ENCODE peak calls at places on chromosomes 16 and 17, in five cellular contexts. T is ascending aorta, X is Peyer's patch, V is fibroblast of lung, K is gastrocnemius medialis. E is an unnamed sample.

GRCh38 chr16:83995756-83996155 is 27.7 kb downstream of the NECAB2 start:
- DNase-seq in T (no peak), X (no peak), V (peak; percentile 8), K (no peak), E (peak; percentile 92)

GRCh38 chr17:62720126-62720850 is 87.8 kb downstream of the MARCHF10 start:
- DNase-seq in T (no peak), X (no peak), V (no peak), K (no peak), E (no peak)

GRCh38 chr17:1559743-1560581 is 2.6 kb downstream of the PITPNA start:
- DNase-seq in T (no peak), X (peak; percentile 79), V (no peak), K (no peak), E (no peak)

GRCh38 chr17:50114849-50115357 is 15.1 kb downstream of the SAMD14 start:
- DNase-seq in T (no peak), X (no peak), V (peak; percentile 77), K (no peak), E (peak; percentile 87)

GRCh38 chr17:68707032-68707431 is 105.9 kb upstream of the FAM20A start:
- DNase-seq in T (no peak), X (no peak), V (no peak), K (no peak), E (peak; percentile 31)

GRCh38 chr16:57611184-57611583 is 17.2 kb upstream of the ADGRG1 start:
- DNase-seq in T (no peak), X (no peak), V (peak; percentile 62), K (no peak), E (no peak)

GRCh38 chr17:81811705-81812570 is 8.0 kb downstream of the GCGR start:
- DNase-seq in T (no peak), X (no peak), V (no peak), K (no peak), E (no peak)

GRCh38 chr17:66966529-66967418 is 2.3 kb downstream of the CACNG4 start:
- DNase-seq in T (no peak), X (no peak), V (no peak), K (no peak), E (no peak)

GRCh38 chr17:58262149-58262548 is 18.6 kb downstream of the MPO start:
- DNase-seq in T (no peak), X (no peak), V (no peak), K (no peak), E (no peak)

GRCh38 chr16:53098526-53099317 is 43.9 kb downstream of the CHD9 start:
- DNase-seq in T (peak; percentile 71), X (peak; percentile 75), V (peak; percentile 98), K (peak; percentile 86), E (peak; percentile 96)

GRCh38 chr16:3175157-3176153 is 12.5 kb upstream of the OR1F1 start:
- DNase-seq in T (no peak), X (no peak), V (no peak), K (no peak), E (peak; percentile 54)

GRCh38 chr16:48098472-48098871 is 57.3 kb downstream of the ABCC12 start:
- DNase-seq in T (no peak), X (no peak), V (no peak), K (no peak), E (no peak)

GRCh38 chr16:85420501-85421337 is 192.4 kb upstream of the GSE1 start:
- DNase-seq in T (no peak), X (peak; percentile 85), V (peak; percentile 38), K (no peak), E (peak; percentile 51)

GRCh38 chr16:71569621-71570020 is 7.3 kb downstream of the TAT start:
- DNase-seq in T (no peak), X (peak; percentile 80), V (no peak), K (no peak), E (no peak)

GRCh38 chr17:45316271-45317112 is at the start of gene MAP3K14:
- DNase-seq in T (no peak), X (no peak), V (peak; percentile 74), K (peak; percentile 63), E (peak; percentile 74)

GRCh38 chr17:72465191-72466024 is 344.6 kb downstream of the SOX9 start:
- DNase-seq in T (no peak), X (peak; percentile 87), V (peak; percentile 88), K (no peak), E (peak; percentile 81)

GRCh38 chr17:31321971-31322370 is 549 bp upstream of the EVI2A start:
- DNase-seq in T (no peak), X (no peak), V (no peak), K (no peak), E (no peak)

GRCh38 chr17:8224891-8225812 is 14.8 kb upstream of the AURKB start:
- DNase-seq in T (no peak), X (no peak), V (no peak), K (no peak), E (no peak)

GRCh38 chr17:44363613-44364159 is at the start of gene FAM171A2:
- DNase-seq in T (no peak), X (peak; percentile 73), V (peak; percentile 40), K (no peak), E (peak; percentile 61)

GRCh38 chr17:72393553-72393952 is 272.7 kb downstream of the SOX9 start:
- DNase-seq in T (no peak), X (no peak), V (peak; percentile 79), K (no peak), E (peak; percentile 61)

GRCh38 chr17:57499648-57500049 is 243.3 kb downstream of the MSI2 start:
- DNase-seq in T (no peak), X (no peak), V (no peak), K (no peak), E (peak; percentile 36)

GRCh38 chr16:12120331-12120981 is 143.9 kb downstream of the SNX29 start:
- DNase-seq in T (peak; percentile 33), X (no peak), V (peak; percentile 79), K (peak; percentile 7), E (peak; percentile 72)

GRCh38 chr16:56227936-56228335 is 36.6 kb downstream of the GNAO1 start:
- DNase-seq in T (no peak), X (no peak), V (no peak), K (no peak), E (no peak)

GRCh38 chr17:40873801-40874200 is 6.8 kb upstream of the KRT12 start:
- DNase-seq in T (no peak), X (no peak), V (no peak), K (no peak), E (no peak)

GRCh38 chr16:89001117-89002027 is 24.4 kb upstream of the CBFA2T3 start:
- DNase-seq in T (no peak), X (no peak), V (no peak), K (no peak), E (no peak)

GRCh38 chr17:8022358-8023038 is 16.4 kb upstream of the ALOX15B start:
- DNase-seq in T (no peak), X (no peak), V (no peak), K (no peak), E (peak; percentile 36)

DNA sequence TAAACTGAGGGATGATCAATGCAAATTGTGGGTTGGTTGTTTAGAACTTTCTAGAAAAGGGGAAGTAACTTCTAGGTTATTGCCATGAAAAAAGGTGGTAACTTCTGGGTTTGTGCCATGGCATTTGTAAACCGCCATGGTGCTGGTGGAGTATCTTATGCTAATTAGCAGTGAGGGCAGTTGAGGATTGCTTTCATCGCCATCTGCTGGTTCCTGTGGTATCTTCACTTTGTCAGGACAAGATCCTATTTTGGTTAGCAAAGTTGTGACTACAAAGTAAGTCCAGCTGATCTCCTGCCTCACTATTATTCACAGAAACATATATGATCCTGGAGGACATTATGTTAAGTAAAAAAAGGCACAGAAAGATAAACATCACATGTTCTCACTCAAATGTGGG is 1332.3 kb downstream of the CDH11 start:
- DNase-seq in T (no peak), X (no peak), V (no peak), K (no peak), E (peak; percentile 2)
- H3K4me3 ChIP-seq in T (no peak overlapping the region), X (no peak overlapping the region), V (no peak overlapping the region), K (no peak overlapping the region), E (no peak overlapping the region)

GRCh38 chr16:30740364-30741251 is 7.6 kb upstream of the PHKG2 start:
- DNase-seq in T (peak; percentile 44), X (peak; percentile 86), V (peak; percentile 87), K (peak; percentile 69), E (peak; percentile 86)
- H3K4me3 ChIP-seq in T (no peak overlapping the region), X (no peak overlapping the region), V (no peak overlapping the region), K (no peak overlapping the region), E (no peak overlapping the region)

GRCh38 chr17:42544874-42545283 is 7.8 kb upstream of the HSD17B1 start:
- DNase-seq in T (no peak), X (no peak), V (no peak), K (no peak), E (no peak)

GRCh38 chr17:42548070-42548837 is 4.5 kb upstream of the HSD17B1 start:
- DNase-seq in T (no peak), X (peak; percentile 93), V (no peak), K (no peak), E (peak; percentile 68)

GRCh38 chr17:42547001-42547461 is 5.7 kb upstream of the HSD17B1 start:
- DNase-seq in T (no peak), X (no peak), V (no peak), K (no peak), E (no peak)

GRCh38 chr17:42548993-42549755 is 3.5 kb upstream of the HSD17B1 start:
- DNase-seq in T (no peak), X (no peak), V (no peak), K (no peak), E (no peak)

DNA sequence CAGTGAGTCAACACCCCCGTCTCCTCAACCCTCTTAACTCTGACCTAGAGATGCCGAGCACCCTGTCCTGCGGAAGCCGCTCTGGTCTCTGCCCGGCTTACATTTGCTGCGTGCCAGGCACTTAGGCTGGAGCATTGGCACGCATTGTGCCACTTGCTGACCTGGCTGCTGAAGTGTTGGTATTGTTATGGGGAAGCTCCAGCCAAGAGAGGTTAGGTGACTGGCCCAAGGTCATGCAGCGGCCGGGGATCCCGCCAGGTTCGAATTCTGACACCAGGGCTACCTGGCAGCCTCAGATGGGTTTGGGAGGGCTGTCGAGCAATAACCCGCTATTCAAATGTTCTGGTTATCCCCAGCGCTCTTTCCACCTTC is 5.0 kb upstream of the HSD17B1 start:
- DNase-seq in T (no peak), X (no peak), V (no peak), K (no peak), E (no peak)
- H3K4me3 ChIP-seq in T (no peak overlapping the region), X (peak overlapping the region; percentile 52), V (no peak overlapping the region), K (no peak overlapping the region), E (no peak overlapping the region)

DNA sequence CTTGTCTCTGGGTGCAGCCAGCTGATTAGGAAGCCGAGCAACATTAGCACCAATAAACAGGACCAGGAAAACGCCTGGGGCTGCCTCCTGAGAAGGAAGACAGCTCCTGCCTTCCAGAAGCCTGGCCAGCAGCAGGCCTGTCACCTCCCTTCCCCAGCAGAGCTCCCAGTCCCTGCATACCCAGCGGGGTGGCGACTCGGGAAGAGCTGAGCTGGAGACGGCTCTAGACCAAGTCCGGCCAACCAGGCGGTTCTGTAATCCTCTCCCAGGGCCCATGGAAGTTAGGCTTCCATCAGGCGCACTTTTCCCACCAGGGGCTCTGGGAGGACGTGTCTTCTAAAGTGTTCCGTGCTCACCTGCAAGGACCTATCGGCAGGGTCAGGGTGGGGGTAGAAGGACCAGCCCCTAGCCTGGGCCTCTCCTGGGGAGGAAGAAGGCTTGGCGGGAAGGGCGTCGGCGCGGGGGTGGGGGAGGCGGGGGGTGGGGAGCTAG is 12.0 kb upstream of the CLUH start:
- DNase-seq in T (no peak), X (peak; percentile 63), V (no peak), K (no peak), E (no peak)
- H3K4me3 ChIP-seq in T (peak overlapping the region; percentile 57), X (peak overlapping the region; percentile 47), V (no peak overlapping the region), K (peak overlapping the region; percentile 49), E (no peak overlapping the region)

E was measured in choroid plexus epithelial cell.